ENCODE peak calls at places on chromosome 6, in eight cellular contexts. L is IMR-90, Z is heart right ventricle, T is vagina, D is heart left ventricle, E is aorta, J is GM23248, U is Panc1. R is an unnamed sample.
A peak's percentile ranks its signal among the peaks of the same experiment; 100 is the strongest.

GRCh38 chr6:166502453-166502852 is 84.0 kb downstream of the RAMACL start:
- DNase-seq in U (no peak), Z (peak; percentile 48), J (no peak), E (no peak), D (peak; percentile 60), T (no peak), L (no peak), R (no peak)

GRCh38 chr6:47029865-47030561 is 12.1 kb downstream of the ADGRF1 start:
- DNase-seq in D (no peak), E (no peak), T (no peak), L (no peak), Z (no peak), U (no peak), J (no peak), R (no peak)

GRCh38 chr6:12354499-12354898 is 64.3 kb downstream of the EDN1 start:
- DNase-seq in U (no peak), Z (no peak), E (peak; percentile 58), D (peak; percentile 46), L (peak; percentile 47), T (no peak), J (peak; percentile 71), R (peak; percentile 58)

GRCh38 chr6:89313006-89313405 is 2.1 kb downstream of the GABRR2 start:
- DNase-seq in E (no peak), U (no peak), D (no peak), J (peak; percentile 98), L (peak; percentile 92), T (no peak), Z (peak; percentile 68), R (no peak)

GRCh38 chr6:133291671-133292070 is 50.5 kb downstream of the EYA4 start:
- DNase-seq in J (no peak), Z (no peak), L (peak; percentile 31), E (no peak), T (no peak), D (no peak), U (no peak), R (no peak)

GRCh38 chr6:82246802-82247633 is 526 bp downstream of the IBTK start:
- DNase-seq in J (peak; percentile 79), E (peak; percentile 61), U (no peak), L (peak; percentile 30), T (peak; percentile 89), Z (peak; percentile 60), D (peak; percentile 65), R (peak; percentile 41)

GRCh38 chr6:76706566-76706965 is 634.1 kb upstream of the IMPG1 start:
- DNase-seq in T (no peak), E (no peak), L (no peak), J (no peak), D (no peak), Z (no peak), U (no peak), R (no peak)

GRCh38 chr6:7135755-7136154 is 28.0 kb downstream of the RREB1 start:
- DNase-seq in E (no peak), D (no peak), J (no peak), U (no peak), T (no peak), Z (no peak), L (no peak), R (no peak)

GRCh38 chr6:108714012-108714773 is 134.0 kb upstream of the ARMC2 start:
- DNase-seq in U (no peak), T (no peak), J (peak; percentile 77), E (no peak), L (peak; percentile 51), Z (peak; percentile 43), D (no peak), R (no peak)

GRCh38 chr6:131937703-131938631 is 13.2 kb downstream of the CCN2 start:
- DNase-seq in D (no peak), J (peak; percentile 77), Z (no peak), L (peak; percentile 88), T (no peak), E (no peak), U (no peak), R (no peak)

GRCh38 chr6:166800110-166800509 is 156.2 kb downstream of the RNASET2 start:
- DNase-seq in T (no peak), U (no peak), J (no peak), E (no peak), Z (no peak), D (no peak), L (no peak), R (no peak)

GRCh38 chr6:75094614-75095321 is 111.1 kb downstream of the COL12A1 start:
- DNase-seq in T (no peak), E (no peak), U (no peak), D (no peak), J (peak; percentile 55), Z (no peak), L (peak; percentile 94), R (no peak)

GRCh38 chr6:98977606-98978292 is 30.0 kb upstream of the FBXL4 start:
- DNase-seq in Z (no peak), T (no peak), E (no peak), D (no peak), U (no peak), L (no peak), J (no peak), R (no peak)

GRCh38 chr6:160285541-160286105 is 27.0 kb upstream of the SLC22A2 start:
- DNase-seq in J (no peak), U (no peak), E (no peak), L (no peak), D (no peak), T (no peak), Z (no peak), R (no peak)

GRCh38 chr6:111838749-111839484 is 34.3 kb downstream of the FYN start:
- DNase-seq in J (no peak), L (no peak), Z (no peak), T (no peak), D (no peak), U (no peak), E (no peak), R (no peak)

GRCh38 chr6:23477576-23477975 is 648.4 kb upstream of the NRSN1 start:
- DNase-seq in Z (no peak), T (no peak), U (no peak), E (no peak), J (no peak), D (no peak), L (peak; percentile 52), R (no peak)

GRCh38 chr6:133259561-133259960 is 18.4 kb downstream of the EYA4 start:
- DNase-seq in T (no peak), L (no peak), U (no peak), J (no peak), Z (no peak), E (no peak), D (no peak), R (no peak)

GRCh38 chr6:46876126-46876525 is 45.6 kb downstream of the ADGRF5 start:
- DNase-seq in L (no peak), J (peak; percentile 5), T (no peak), U (peak; percentile 12), D (peak; percentile 46), Z (peak; percentile 37), E (no peak), R (peak; percentile 76)

GRCh38 chr6:129542705-129543104 is 167.3 kb downstream of the ARHGAP18 start:
- DNase-seq in D (no peak), E (no peak), U (no peak), L (no peak), Z (no peak), T (no peak), J (no peak), R (no peak)

GRCh38 chr6:62283359-62283758 is 2.7 kb downstream of the KHDRBS2 start:
- DNase-seq in T (no peak), U (no peak), L (no peak), J (no peak), D (no peak), Z (no peak), E (no peak), R (no peak)

GRCh38 chr6:104686550-104687155 is 173.1 kb downstream of the HACE1 start:
- DNase-seq in E (no peak), Z (no peak), D (no peak), T (no peak), J (no peak), L (no peak), U (no peak), R (no peak)

GRCh38 chr6:121435444-121436069 is at the start of gene GJA1:
- DNase-seq in J (peak; percentile 87), Z (peak; percentile 84), D (peak; percentile 68), T (peak; percentile 92), U (peak; percentile 74), L (peak; percentile 86), E (peak; percentile 73), R (no peak)

DNA sequence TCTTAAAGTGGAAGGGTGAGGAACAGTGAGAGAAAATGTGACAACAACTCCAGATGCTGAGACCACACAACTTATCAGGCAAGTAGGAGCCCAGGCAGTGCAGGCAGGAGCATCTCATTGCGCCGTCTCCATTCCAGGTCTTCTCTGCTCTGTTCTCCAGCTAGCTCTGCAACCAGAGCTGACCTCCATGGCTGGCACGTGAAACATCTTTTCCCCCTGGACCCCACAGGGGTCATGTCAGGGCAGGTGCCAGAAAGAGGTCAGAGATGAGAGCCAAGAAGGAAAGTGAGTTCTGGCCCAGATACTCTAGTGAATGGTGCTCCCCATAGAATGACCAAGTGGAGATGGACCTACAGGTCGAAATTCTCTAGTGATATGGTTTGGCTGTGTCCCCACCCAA is 281.4 kb downstream of the SMOC2 start:
- DNase-seq in Z (no peak), D (no peak), U (no peak), J (no peak), L (no peak), T (peak; percentile 20), E (no peak), R (no peak)
- H3K9me3 ChIP-seq in Z (no peaks in the 10 kb centered on the region), D (no peaks in the 10 kb centered on the region), U (no peaks in the 10 kb centered on the region), J (no peaks in the 10 kb centered on the region), L (peaks cover 48% of the 10 kb centered on the region), T (no peaks in the 10 kb centered on the region), E (peaks cover 3% of the 10 kb centered on the region), R (no peaks in the 10 kb centered on the region)

GRCh38 chr6:42337985-42338572 is 113.6 kb downstream of the TRERF1 start:
- DNase-seq in D (no peak), Z (no peak), E (no peak), U (no peak), J (no peak), T (no peak), L (no peak), R (no peak)
- H3K4me3 ChIP-seq in D (no peak overlapping the region), Z (no peak overlapping the region), E (no peak overlapping the region), U (no peak overlapping the region), J (no peak overlapping the region), T (no peak overlapping the region), L (no peak overlapping the region), R (no peak overlapping the region)

DNA sequence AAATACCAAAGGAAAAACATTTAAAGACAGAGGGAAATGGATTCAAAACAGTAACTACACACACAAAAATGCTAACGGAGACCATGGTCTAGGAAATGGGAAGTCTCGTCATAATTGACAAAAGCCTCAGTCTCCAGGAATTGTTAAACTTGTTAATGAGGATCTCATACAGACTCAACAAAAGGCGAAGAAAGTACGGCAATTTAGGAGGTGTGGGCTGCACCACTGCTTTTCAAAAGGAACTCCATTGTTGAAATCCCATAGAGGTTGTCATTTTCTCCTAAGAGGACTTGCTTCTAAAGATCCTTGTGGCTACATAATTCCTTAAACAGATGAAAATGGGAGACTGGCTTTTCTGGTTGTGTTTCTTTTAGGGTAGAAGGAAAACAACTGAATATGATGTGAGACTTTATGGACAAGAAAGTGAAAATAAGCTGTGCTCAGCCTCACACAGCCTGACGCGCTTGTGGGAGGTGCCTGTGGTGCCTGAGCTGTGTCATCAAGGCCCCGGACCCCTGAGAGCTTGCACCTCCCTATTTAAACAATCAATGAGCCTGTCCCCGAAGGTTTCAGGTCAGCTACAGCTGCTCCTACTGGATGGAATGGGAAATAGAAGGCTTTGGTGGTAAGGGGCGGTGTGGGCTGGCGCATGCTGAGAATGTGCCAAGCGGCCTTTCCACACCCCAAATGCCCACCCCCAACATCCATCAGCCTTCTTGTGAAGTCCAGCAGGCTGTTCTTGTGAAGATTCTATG is 2.5 kb upstream of the CLDN20 start:
- DNase-seq in J (no peak), L (no peak), U (no peak), E (no peak), D (no peak), Z (no peak), T (no peak), R (no peak)
- H3K27ac ChIP-seq in J (no peak overlapping the region), L (no peak overlapping the region), U (no peak overlapping the region), E (no peak overlapping the region), D (no peak overlapping the region), Z (no peak overlapping the region), T (no peak overlapping the region), R (no peak overlapping the region)

GRCh38 chr6:27448456-27448855 is 24.4 kb downstream of the ZNF184 start:
- DNase-seq in J (no peak), Z (no peak), E (no peak), T (no peak), L (no peak), D (no peak), U (no peak), R (no peak)
- H3K9me3 ChIP-seq in J (peaks cover 10% of the 10 kb centered on the region), Z (peaks cover 7% of the 10 kb centered on the region), E (peaks cover 14% of the 10 kb centered on the region), T (peaks cover 30% of the 10 kb centered on the region), L (peaks cover 47% of the 10 kb centered on the region), D (peaks cover 90% of the 10 kb centered on the region), U (peaks cover 77% of the 10 kb centered on the region), R (peaks cover 98% of the 10 kb centered on the region)

R was measured in stomach.